ENCODE peak calls at places on chromosomes 2 and 18, in seven cellular contexts. M is left colon; Z is activated CD8-positive, alpha-beta memory T cell treated with anti-CD3 and anti-CD28 coated beads for 48 hours; K is psoas muscle; A is left ventricle myocardium inferior; G is foreskin fibroblast; Y is effector CD4-positive, alpha-beta T cell. V is an unnamed sample.

GRCh38 chr2:63029058-63029457 is 21.6 kb upstream of the OTX1 start:
- DNase-seq in Y (no peak), M (no peak), A (no peak), Z (no peak), K (no peak), G (peak), V (no peak)

GRCh38 chr18:74420926-74421325 is 36.2 kb downstream of the DIPK1C start:
- DNase-seq in G (no peak), M (no peak), Y (no peak), K (no peak), Z (no peak), A (no peak), V (no peak)

GRCh38 chr2:54649633-54650032 is 73.8 kb upstream of the EML6 start:
- DNase-seq in M (no peak), Z (no peak), G (no peak), A (no peak), Y (no peak), K (no peak), V (no peak)

GRCh38 chr2:201257381-201257940 is 2.9 kb upstream of the CASP8 start:
- DNase-seq in M (peak), G (no peak), A (peak), K (peak), Y (peak), Z (no peak), V (peak)

GRCh38 chr2:9379372-9379725 is 44.0 kb downstream of the ITGB1BP1 start:
- DNase-seq in K (no peak), G (no peak), M (no peak), A (no peak), Z (no peak), Y (no peak), V (no peak)

GRCh38 chr18:6746386-6746960 is 17.0 kb downstream of the ARHGAP28 start:
- DNase-seq in G (peak), Y (no peak), M (no peak), K (no peak), A (no peak), Z (no peak), V (no peak)

GRCh38 chr18:60075477-60075876 is 175.7 kb downstream of the PMAIP1 start:
- DNase-seq in A (no peak), G (no peak), Y (no peak), M (no peak), K (no peak), Z (no peak), V (no peak)

GRCh38 chr2:133635115-133635514 is 66.9 kb upstream of the NCKAP5 start:
- DNase-seq in Z (no peak), G (no peak), M (no peak), Y (no peak), A (no peak), K (no peak), V (no peak)

GRCh38 chr2:42569116-42569711 is 782 bp downstream of the MTA3 start:
- DNase-seq in Z (no peak), K (peak), A (peak), M (peak), G (peak), Y (no peak), V (peak)

GRCh38 chr2:237299897-237300296 is 114.1 kb downstream of the COL6A3 start:
- DNase-seq in Z (no peak), K (no peak), A (no peak), Y (no peak), G (peak), M (no peak), V (peak)

GRCh38 chr2:68196120-68196716 is 38.5 kb downstream of the PNO1 start:
- DNase-seq in K (no peak), A (no peak), Y (peak), G (no peak), M (peak), Z (no peak), V (no peak)

GRCh38 chr2:18926633-18927524 is 337.5 kb upstream of the NT5C1B start:
- DNase-seq in Z (no peak), Y (no peak), K (no peak), G (no peak), M (no peak), A (no peak), V (no peak)

GRCh38 chr2:133566967-133567645 is 1.2 kb downstream of the NCKAP5 start:
- DNase-seq in M (peak), K (peak), A (peak), Y (no peak), Z (no peak), G (peak), V (peak)

GRCh38 chr2:120237491-120237902 is 14.3 kb upstream of the TMEM185B start:
- DNase-seq in A (no peak), M (peak), Z (no peak), K (no peak), G (peak), Y (no peak), V (peak)

GRCh38 chr18:9918016-9918680 is 4.3 kb downstream of the VAPA start:
- DNase-seq in K (no peak), G (no peak), A (no peak), Y (no peak), Z (no peak), M (no peak), V (peak)

GRCh38 chr2:238868616-238869292 is 20.9 kb downstream of the TWIST2 start:
- DNase-seq in Z (no peak), Y (no peak), A (peak), M (no peak), G (peak), K (peak), V (peak)

GRCh38 chr2:126881591-126881990 is 17.1 kb upstream of the TEX51 start:
- DNase-seq in K (no peak), M (no peak), Y (no peak), A (no peak), G (no peak), Z (no peak), V (no peak)

GRCh38 chr2:58834404-58834803 is 593.3 kb upstream of the FANCL start:
- DNase-seq in Y (no peak), A (no peak), M (peak), K (no peak), Z (no peak), G (peak), V (peak)

GRCh38 chr2:7280790-7281189 is 363.6 kb downstream of the RNF144A start:
- DNase-seq in Z (no peak), K (no peak), G (no peak), A (no peak), M (no peak), Y (no peak), V (no peak)

GRCh38 chr2:1550658-1551316 is 137.5 kb downstream of the TPO start:
- DNase-seq in Z (peak), G (peak), Y (peak), A (peak), K (peak), M (peak), V (peak)

GRCh38 chr2:20965221-20965620 is 78.7 kb downstream of the APOB start:
- DNase-seq in A (no peak), K (no peak), M (no peak), Z (no peak), G (no peak), Y (no peak), V (no peak)

V was measured in AG20443.